ENCODE peak calls at places on chromosomes 6 and 20, in ten cellular contexts. Y is psoas muscle, I is progenitor cell of endocrine pancreas, E is WERI-Rb-1, H is sigmoid colon, Z is A673, D is pancreas, U is IMR-90, L is left lung, W is endothelial cell. P is an unnamed sample.

GRCh38 chr20:50704971-50705370 is 13.6 kb upstream of the RIPOR3 start:
- DNase-seq in U (peak; percentile 87), Y (no peak), W (no peak), E (no peak), H (no peak), L (no peak), Z (no peak), D (no peak), I (no peak), P (peak; percentile 29)

GRCh38 chr20:35091808-35092523 is 641 bp downstream of the TRPC4AP start:
- DNase-seq in D (no peak), W (no peak), E (no peak), Z (peak; percentile 13), I (no peak), Y (no peak), H (no peak), U (peak; percentile 16), L (no peak), P (peak; percentile 24)

GRCh38 chr6:162690158-162690557 is 37.4 kb downstream of the PRKN start:
- DNase-seq in Y (no peak), Z (no peak), I (no peak), W (no peak), U (no peak), E (no peak), D (no peak), L (no peak), H (no peak), P (no peak)

GRCh38 chr20:22471156-22471836 is 113.1 kb downstream of the FOXA2 start:
- DNase-seq in E (no peak), Y (no peak), D (no peak), Z (no peak), L (no peak), I (no peak), H (no peak), U (no peak), W (no peak), P (no peak)

GRCh38 chr6:52914516-52914915 is 5.0 kb upstream of the GSTA3 start:
- DNase-seq in E (no peak), U (no peak), Z (no peak), I (no peak), Y (no peak), H (no peak), L (no peak), D (no peak), W (no peak), P (no peak)

GRCh38 chr20:49540232-49540620 is 27.7 kb downstream of the PTGIS start:
- DNase-seq in W (no peak), D (no peak), Z (no peak), I (no peak), Y (no peak), H (no peak), L (no peak), U (no peak), E (no peak), P (no peak)

GRCh38 chr6:122337645-122338044 is 61.8 kb upstream of the HSF2 start:
- DNase-seq in I (no peak), U (no peak), E (no peak), H (no peak), L (no peak), W (no peak), Z (no peak), Y (no peak), D (no peak), P (no peak)

GRCh38 chr20:64198347-64198746 is 34.1 kb downstream of the MYT1 start:
- DNase-seq in Z (no peak), H (no peak), Y (no peak), L (peak; percentile 53), I (no peak), E (no peak), D (no peak), U (no peak), W (no peak), P (no peak)

GRCh38 chr6:94389218-94389617 is 969.9 kb upstream of the EPHA7 start:
- DNase-seq in D (no peak), U (no peak), Y (no peak), I (no peak), L (no peak), Z (no peak), W (no peak), E (no peak), H (no peak), P (no peak)

GRCh38 chr6:25519856-25520255 is 132.2 kb upstream of the SCGN start:
- DNase-seq in U (no peak), L (no peak), Y (no peak), W (no peak), I (no peak), D (no peak), H (no peak), Z (no peak), E (no peak), P (no peak)

GRCh38 chr20:39825950-39826349 is 863.1 kb downstream of the MAFB start:
- DNase-seq in W (no peak), H (no peak), D (no peak), Z (no peak), E (no peak), I (no peak), L (no peak), U (peak; percentile 13), Y (no peak), P (no peak)

GRCh38 chr20:813386-813785 is 20.1 kb upstream of the FAM110A start:
- DNase-seq in W (no peak), L (no peak), U (no peak), H (no peak), D (no peak), Z (no peak), Y (no peak), I (no peak), E (no peak), P (no peak)

GRCh38 chr6:131955192-131955591 is 4.0 kb upstream of the CCN2 start:
- DNase-seq in E (no peak), D (no peak), W (no peak), L (no peak), Y (no peak), Z (no peak), U (no peak), I (no peak), H (no peak), P (no peak)

GRCh38 chr6:7087491-7087979 is 20.2 kb upstream of the RREB1 start:
- DNase-seq in E (peak; percentile 5), U (no peak), W (no peak), Z (no peak), D (no peak), I (no peak), L (no peak), Y (no peak), H (no peak), P (no peak)

GRCh38 chr6:160507420-160507819 is 156.7 kb downstream of the LPA start:
- DNase-seq in L (no peak), H (no peak), E (no peak), D (no peak), Y (no peak), Z (no peak), W (no peak), I (no peak), U (no peak), P (no peak)

GRCh38 chr20:6014957-6015356 is 38.9 kb downstream of the LRRN4 start:
- DNase-seq in Z (no peak), E (no peak), D (no peak), W (no peak), I (no peak), L (no peak), Y (no peak), H (no peak), U (no peak), P (no peak)

DNA sequence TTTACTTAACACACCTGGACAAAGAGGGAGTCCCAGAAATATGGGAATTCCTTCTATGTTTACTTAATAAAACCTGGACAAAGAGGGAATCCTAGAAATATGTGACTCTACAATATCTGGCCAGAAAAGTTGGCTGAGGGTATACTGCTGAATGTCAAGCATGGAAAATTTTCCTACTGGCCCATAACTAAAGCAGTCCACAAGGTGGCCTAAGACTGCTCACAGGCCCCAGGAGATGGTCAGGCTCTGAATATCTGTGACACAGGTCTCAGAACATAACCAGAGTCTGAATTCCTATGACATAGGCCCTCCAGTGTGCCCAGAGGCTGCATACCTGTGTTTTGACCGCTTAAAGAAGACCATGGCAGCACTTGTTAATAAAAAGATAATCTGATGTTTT is 578.2 kb upstream of the NRSN1 start:
- DNase-seq in Y (no peak), I (no peak), Z (no peak), E (peak; percentile 58), L (no peak), U (no peak), H (no peak), W (peak; percentile 27), D (no peak), P (no peak)
- TF ChIP-seq CTCF in Y (no peak), I (peak; percentile 54), Z (no peak), E (peak; percentile 67), L (no peak), U (no peak), H (no peak), W (no peak), D (no peak), P (no peak)

GRCh38 chr20:61766921-61767610 is 298.6 kb downstream of the TAF4 start:
- DNase-seq in Y (no peak), Z (no peak), H (peak; percentile 47), U (no peak), L (peak; percentile 70), E (no peak), I (no peak), D (no peak), W (no peak), P (no peak)
- TF ChIP-seq CTCF in Y (no peak), Z (no peak), H (no peak), U (no peak), L (no peak), E (no peak), I (no peak), D (no peak), W (no peak), P (no peak)

GRCh38 chr6:79589701-79590100 is 41.4 kb upstream of the SH3BGRL2 start:
- DNase-seq in E (no peak), Z (no peak), H (no peak), I (no peak), U (no peak), L (no peak), W (no peak), D (no peak), Y (no peak), P (no peak)

GRCh38 chr6:79584332-79584731 is 46.8 kb upstream of the SH3BGRL2 start:
- DNase-seq in Y (no peak), U (no peak), L (no peak), Z (no peak), H (no peak), E (no peak), W (no peak), I (no peak), D (no peak), P (no peak)

GRCh38 chr6:79586548-79586947 is 44.6 kb upstream of the SH3BGRL2 start:
- DNase-seq in L (no peak), Z (peak; percentile 59), E (peak; percentile 24), I (no peak), W (peak; percentile 7), Y (no peak), H (no peak), U (peak; percentile 45), D (no peak), P (peak; percentile 36)
- TF ChIP-seq CTCF in L (peak; percentile 8), Z (peak; percentile 53), E (peak; percentile 52), I (peak; percentile 56), W (peak; percentile 74), Y (no peak), H (peak; percentile 13), U (peak; percentile 35), D (peak; percentile 28), P (peak; percentile 70)

DNA sequence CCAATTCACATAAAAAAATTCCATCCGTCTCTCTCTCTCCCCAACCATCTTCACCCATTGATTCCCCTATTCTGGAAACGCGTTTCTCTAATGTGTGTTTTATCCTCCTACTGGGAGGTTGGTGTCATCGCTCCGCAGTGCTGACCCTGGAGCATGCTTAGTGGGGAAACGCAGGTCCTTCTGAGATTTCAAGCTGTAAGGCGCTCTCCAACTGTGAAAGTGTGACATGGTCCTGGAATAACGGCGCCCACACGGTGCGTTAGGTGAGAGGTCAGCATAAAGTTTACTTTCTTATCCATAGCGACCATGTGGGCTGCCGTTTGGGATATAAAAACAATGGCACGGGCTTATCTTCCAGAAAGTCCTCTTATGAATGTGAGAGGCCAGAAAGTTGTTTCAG is 123.9 kb downstream of the WDR27 start:
- DNase-seq in Y (no peak), I (no peak), E (no peak), U (no peak), W (no peak), Z (no peak), L (no peak), H (no peak), D (no peak), P (no peak)
- TF ChIP-seq CTCF in Y (no peak), I (no peak), E (no peak), U (no peak), W (no peak), Z (no peak), L (no peak), H (no peak), D (no peak), P (no peak)